ENCODE peak calls at places on chromosomes 6 and 20, in six cellular contexts. Y is neural progenitor cell, J is IMR-90, Z is astrocyte of the spinal cord, O is cardiac muscle cell, H is heart left ventricle. E is an unnamed sample.

GRCh38 chr6:150025201-150025917 is at the start of gene RAET1L:
- DNase-seq in Y (no peak), H (no peak), O (no peak), J (peak), Z (peak), E (peak)

GRCh38 chr6:157763129-157763893 is 59.7 kb upstream of the SNX9 start:
- DNase-seq in O (no peak), J (peak), Y (no peak), H (peak), Z (peak), E (peak)

GRCh38 chr20:23150304-23151007 is 64.3 kb upstream of the CD93 start:
- DNase-seq in H (no peak), J (no peak), O (no peak), Z (no peak), Y (no peak), E (no peak)

GRCh38 chr20:64140421-64140820 is 23.8 kb upstream of the MYT1 start:
- DNase-seq in Y (no peak), Z (no peak), O (no peak), J (no peak), H (no peak), E (no peak)

GRCh38 chr20:19935842-19936241 is 81.3 kb upstream of the NAA20 start:
- DNase-seq in O (no peak), H (no peak), Z (no peak), Y (no peak), J (no peak), E (peak)

GRCh38 chr6:30380464-30380863 is 35.5 kb downstream of the RPP21 start:
- DNase-seq in H (no peak), Z (no peak), Y (no peak), J (no peak), O (no peak), E (no peak)

GRCh38 chr6:156928972-156929371 is 151.8 kb downstream of the ARID1B start:
- DNase-seq in Y (no peak), O (no peak), Z (no peak), J (no peak), H (no peak), E (no peak)

GRCh38 chr6:15389759-15390723 is 144.2 kb downstream of the JARID2 start:
- DNase-seq in O (peak), J (peak), Z (peak), Y (peak), H (no peak), E (no peak)

GRCh38 chr20:13008761-13009681 is at the start of gene SPTLC3:
- DNase-seq in J (peak), Z (peak), O (peak), Y (peak), H (peak), E (peak)

GRCh38 chr6:10310826-10311225 is 104.0 kb downstream of the TFAP2A start:
- DNase-seq in H (no peak), J (no peak), Y (no peak), Z (no peak), O (no peak), E (peak)

GRCh38 chr20:47263502-47264084 is 92.9 kb downstream of the ZMYND8 start:
- DNase-seq in Z (no peak), J (no peak), Y (no peak), H (peak), O (no peak), E (no peak)

GRCh38 chr6:82144852-82145332 is 102.7 kb downstream of the IBTK start:
- DNase-seq in J (peak), Z (peak), Y (peak), O (peak), H (peak), E (no peak)

GRCh38 chr6:15481414-15481813 is 181.4 kb downstream of the DTNBP1 start:
- DNase-seq in Y (no peak), O (no peak), Z (no peak), H (no peak), J (no peak), E (no peak)

GRCh38 chr20:61233590-61233989 is 18.5 kb upstream of the CDH4 start:
- DNase-seq in O (no peak), H (no peak), Z (no peak), Y (no peak), J (no peak), E (no peak)

GRCh38 chr6:21031182-21031581 is 496.9 kb downstream of the CDKAL1 start:
- DNase-seq in H (no peak), Z (no peak), Y (no peak), J (no peak), O (no peak), E (no peak)

GRCh38 chr20:33401922-33402369 is 627 bp upstream of the CDK5RAP1 start:
- DNase-seq in J (no peak), H (no peak), O (no peak), Z (no peak), Y (no peak), E (no peak)

GRCh38 chr6:134544737-134545136 is 226.8 kb upstream of the SGK1 start:
- DNase-seq in H (no peak), Z (no peak), Y (no peak), J (no peak), O (no peak), E (no peak)

GRCh38 chr6:84243240-84243639 is 15.8 kb upstream of the CEP162 start:
- DNase-seq in Z (no peak), H (no peak), Y (no peak), J (no peak), O (no peak), E (no peak)

GRCh38 chr6:36962874-36963273 is 8.3 kb downstream of the PI16 start:
- DNase-seq in Y (peak), Z (no peak), H (peak), O (no peak), J (peak), E (no peak)

GRCh38 chr6:149236584-149236983 is 80.9 kb upstream of the TAB2 start:
- DNase-seq in H (no peak), J (no peak), Z (peak), Y (no peak), O (no peak), E (no peak)

GRCh38 chr6:169778646-169779045 is 27.2 kb downstream of the ERMARD start:
- DNase-seq in O (no peak), Z (no peak), J (no peak), Y (no peak), H (no peak), E (no peak)

GRCh38 chr20:44601801-44602204 is 19.4 kb downstream of the PKIG start:
- DNase-seq in J (peak), O (no peak), H (peak), Z (peak), Y (no peak), E (no peak)

GRCh38 chr6:40389176-40389767 is 197.9 kb downstream of the LRFN2 start:
- DNase-seq in J (no peak), Y (no peak), H (no peak), O (no peak), Z (no peak), E (no peak)

GRCh38 chr6:79375635-79376425 is 141.3 kb upstream of the HMGN3 start:
- DNase-seq in O (no peak), H (no peak), Z (no peak), Y (no peak), J (no peak), E (no peak)

GRCh38 chr6:158008894-158009891 is 27.5 kb downstream of the SYNJ2 start:
- DNase-seq in O (no peak), H (peak), Y (no peak), J (peak), Z (peak), E (no peak)

GRCh38 chr20:33554914-33555420 is 65.1 kb downstream of the CBFA2T2 start:
- DNase-seq in O (peak), Z (peak), Y (peak), H (no peak), J (peak), E (peak)

GRCh38 chr20:64038252-64038578 is 2.2 kb downstream of the C20orf204 start:
- DNase-seq in H (no peak), Z (no peak), O (no peak), Y (no peak), J (no peak), E (no peak)

GRCh38 chr6:106439459-106439858 is 78.9 kb downstream of the CRYBG1 start:
- DNase-seq in Z (no peak), O (no peak), H (no peak), J (no peak), Y (no peak), E (no peak)

GRCh38 chr20:43662943-43663655 is 3.8 kb upstream of the MYBL2 start:
- DNase-seq in Z (no peak), Y (no peak), H (no peak), O (no peak), J (peak), E (no peak)

GRCh38 chr6:133983099-133983939 is 30.3 kb downstream of the TBPL1 start:
- DNase-seq in Y (peak), J (peak), H (no peak), O (no peak), Z (no peak), E (no peak)

GRCh38 chr6:147654103-147654845 is 145.8 kb downstream of the SAMD5 start:
- DNase-seq in H (no peak), O (no peak), Y (no peak), J (peak), Z (no peak), E (no peak)

GRCh38 chr20:20457392-20458126 is 89.7 kb downstream of the INSM1 start:
- DNase-seq in Z (peak), O (no peak), J (peak), Y (no peak), H (no peak), E (peak)

GRCh38 chr20:10922941-10923340 is 249.1 kb upstream of the JAG1 start:
- DNase-seq in O (no peak), J (peak), H (no peak), Y (no peak), Z (peak), E (no peak)

GRCh38 chr6:106512048-106512957 is 117.0 kb downstream of the RTN4IP1 start:
- DNase-seq in O (peak), H (peak), Z (peak), J (no peak), Y (peak), E (no peak)

GRCh38 chr6:152050451-152051195 is 243.1 kb downstream of the ESR1 start:
- DNase-seq in H (no peak), J (no peak), Y (no peak), Z (no peak), O (no peak), E (no peak)

GRCh38 chr6:119978274-119978889 is 628.8 kb upstream of the MAN1A1 start:
- DNase-seq in H (no peak), J (peak), Z (peak), Y (peak), O (peak), E (no peak)
- TF ChIP-seq CTCF in H (peak), J (peak), Z (peak), Y (peak), O (peak), E (peak)

GRCh38 chr20:59424976-59425375 is 124.6 kb downstream of the EDN3 start:
- DNase-seq in H (no peak), Y (no peak), Z (no peak), O (no peak), J (no peak), E (no peak)

GRCh38 chr20:59428006-59428405 is 127.6 kb downstream of the EDN3 start:
- DNase-seq in O (no peak), Y (no peak), J (no peak), Z (no peak), H (no peak), E (no peak)

GRCh38 chr20:59425572-59425971 is 125.2 kb downstream of the EDN3 start:
- DNase-seq in Z (no peak), Y (no peak), J (no peak), O (no peak), H (no peak), E (no peak)

GRCh38 chr20:59431014-59431413 is 130.6 kb downstream of the EDN3 start:
- DNase-seq in H (no peak), Y (no peak), Z (no peak), J (no peak), O (no peak), E (no peak)

GRCh38 chr20:59428441-59429205 is 128.2 kb downstream of the EDN3 start:
- DNase-seq in H (no peak), J (no peak), Y (no peak), Z (no peak), O (no peak), E (no peak)
- TF ChIP-seq CTCF in H (no peak), J (no peak), Y (peak), Z (no peak), O (no peak), E (peak)

GRCh38 chr20:59033093-59033492 is 958 bp upstream of the ATP5F1E start:
- DNase-seq in Z (no peak), J (no peak), Y (no peak), H (no peak), O (no peak), E (no peak)

GRCh38 chr20:59033616-59034165 is 1.6 kb upstream of the ATP5F1E start:
- DNase-seq in O (no peak), H (no peak), J (no peak), Y (no peak), Z (no peak), E (no peak)

GRCh38 chr20:59031326-59032022 is 661 bp downstream of the ATP5F1E start:
- DNase-seq in O (no peak), H (no peak), Y (no peak), Z (no peak), J (no peak), E (no peak)

GRCh38 chr20:59032023-59032712 is at the start of gene ATP5F1E:
- DNase-seq in H (peak), O (peak), Y (peak), J (peak), Z (peak), E (peak)

GRCh38 chr20:59032713-59033059 is 551 bp upstream of the ATP5F1E start:
- DNase-seq in Y (no peak), H (no peak), Z (no peak), O (no peak), J (peak), E (no peak)
- TF ChIP-seq CTCF in Y (peak), H (no peak), Z (no peak), O (peak), J (no peak), E (peak)

DNA sequence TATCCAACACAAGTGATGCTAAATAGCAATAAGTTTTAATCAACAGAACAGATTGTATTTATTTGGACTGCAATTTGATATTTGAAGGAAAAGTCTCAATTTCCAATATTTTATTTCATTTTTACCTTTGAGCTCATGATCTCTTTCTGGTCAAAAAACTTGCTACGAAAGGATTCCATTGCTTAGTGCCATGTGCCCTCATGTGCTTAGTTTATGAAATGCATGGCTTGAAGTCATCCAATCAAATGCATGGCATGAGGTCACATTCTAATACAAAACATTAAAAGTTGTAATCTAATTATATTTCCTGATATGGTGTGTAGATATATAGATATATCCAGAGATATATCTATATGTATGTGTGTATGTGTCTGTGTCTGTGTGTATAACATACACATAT is 321.2 kb upstream of the ADGRB3 start:
- DNase-seq in Z (peak), J (no peak), O (peak), Y (peak), H (no peak), E (no peak)
- TF ChIP-seq CTCF in Z (peak), J (no peak), O (peak), Y (peak), H (no peak), E (peak)

GRCh38 chr6:166465671-166466087 is 82.9 kb upstream of the MPC1 start:
- DNase-seq in O (no peak), H (peak), Z (no peak), J (peak), Y (no peak), E (no peak)
- TF ChIP-seq CTCF in O (no peak), H (no peak), Z (peak), J (peak), Y (no peak), E (no peak)

E was measured in LNCaP clone FGC.